ENCODE peak calls at places on chromosomes 2 and 18, in eight cellular contexts. N is endothelial cell; M is activated CD4-positive, alpha-beta T cell treated with anti-CD3 and anti-CD28 coated beads, Interleukin-2, amount 50 U/mL, for 4 hours; J is fibroblast of villous mesenchyme; B is GF-D8; O is aorta; C is effector CD4-positive, alpha-beta T cell; K is posterior cingulate gyrus. D is an unnamed sample.

GRCh38 chr2:69936913-69937312 is 22.0 kb downstream of the MXD1 start:
- DNase-seq in N (no peak), M (no peak), J (no peak), B (no peak), O (no peak), C (no peak), K (no peak), D (no peak)

GRCh38 chr2:239599299-239599698 is 198.5 kb upstream of the HDAC4 start:
- DNase-seq in N (no peak), M (no peak), J (no peak), B (no peak), O (peak), C (no peak), K (no peak), D (no peak)

GRCh38 chr2:112542974-112543760 is 902 bp downstream of the POLR1B start:
- DNase-seq in N (no peak), M (no peak), J (no peak), B (no peak), O (no peak), C (no peak), K (no peak), D (peak)

GRCh38 chr2:176292608-176293007 is 23.4 kb downstream of the MTX2 start:
- DNase-seq in N (no peak), M (no peak), J (no peak), B (no peak), O (no peak), C (no peak), K (no peak), D (no peak)

GRCh38 chr2:20349457-20350034 is 1.1 kb downstream of the PUM2 start:
- DNase-seq in N (no peak), M (no peak), J (peak), B (no peak), O (no peak), C (no peak), K (no peak), D (no peak)

GRCh38 chr2:100527420-100528015 is 35.3 kb upstream of the PDCL3 start:
- DNase-seq in N (no peak), M (no peak), J (no peak), B (no peak), O (no peak), C (no peak), K (no peak), D (no peak)

GRCh38 chr2:204264068-204264693 is 281.1 kb upstream of the PARD3B start:
- DNase-seq in N (no peak), M (no peak), J (no peak), B (no peak), O (no peak), C (no peak), K (no peak), D (peak)

GRCh38 chr18:12321331-12321730 is 13.3 kb downstream of the TUBB6 start:
- DNase-seq in N (no peak), M (no peak), J (no peak), B (no peak), O (no peak), C (no peak), K (no peak), D (no peak)

GRCh38 chr2:64666810-64667438 is 13.2 kb upstream of the SERTAD2 start:
- DNase-seq in N (no peak), M (no peak), J (no peak), B (no peak), O (no peak), C (no peak), K (no peak), D (no peak)

GRCh38 chr18:55500316-55501086 is 87.5 kb downstream of the TCF4 start:
- DNase-seq in N (no peak), M (no peak), J (peak), B (no peak), O (no peak), C (no peak), K (no peak), D (no peak)

D was measured in retina.